ENCODE peak calls at places on chromosomes 2 and 18, in eight cellular contexts. Y is NCI-H460, E is NCI-H2081, G is epithelial cell of prostate, H is GM04504, B is skeletal muscle cell, A is anterior cingulate cortex, Q is GM23338. U is an unnamed sample.

GRCh38 chr2:110864176-110864575 is 131.8 kb downstream of the ACOXL start:
- DNase-seq in Y (no peak), E (no peak), G (no peak), H (no peak), B (no peak), A (no peak), Q (no peak), U (no peak)

GRCh38 chr2:1505031-1505441 is 91.8 kb downstream of the TPO start:
- DNase-seq in Y (no peak), E (no peak), G (no peak), H (no peak), B (no peak), A (no peak), Q (no peak), U (peak)

GRCh38 chr18:49519041-49519971 is 32.3 kb upstream of the C18orf32 start:
- DNase-seq in Y (no peak), E (no peak), G (no peak), H (no peak), B (no peak), A (no peak), Q (no peak), U (no peak)

GRCh38 chr18:47149457-47150028 is 757 bp downstream of the HDHD2 start:
- DNase-seq in Y (no peak), E (peak), G (no peak), H (no peak), B (no peak), A (peak), Q (peak), U (no peak)

GRCh38 chr2:220337611-220338440 is 710.4 kb downstream of the SLC4A3 start:
- DNase-seq in Y (no peak), E (no peak), G (no peak), H (no peak), B (no peak), A (no peak), Q (no peak), U (no peak)

GRCh38 chr2:152506843-152507242 is 171.9 kb downstream of the FMNL2 start:
- DNase-seq in Y (peak), E (no peak), G (peak), H (no peak), B (no peak), A (no peak), Q (no peak), U (no peak)

GRCh38 chr2:8636041-8636491 is 45.8 kb upstream of the ID2 start:
- DNase-seq in Y (no peak), E (no peak), G (no peak), H (no peak), B (no peak), A (no peak), Q (no peak), U (no peak)

GRCh38 chr2:691825-692224 is 14.6 kb upstream of the TMEM18 start:
- DNase-seq in Y (no peak), E (no peak), G (no peak), H (no peak), B (no peak), A (no peak), Q (no peak), U (no peak)

GRCh38 chr2:138814123-138814883 is 34.1 kb upstream of the NXPH2 start:
- DNase-seq in Y (no peak), E (peak), G (no peak), H (no peak), B (no peak), A (no peak), Q (peak), U (no peak)

GRCh38 chr2:1642066-1642861 is 102.1 kb downstream of the PXDN start:
- DNase-seq in Y (no peak), E (no peak), G (no peak), H (no peak), B (no peak), A (no peak), Q (no peak), U (no peak)

GRCh38 chr2:229922449-229923386 is at the start of gene FBXO36:
- DNase-seq in Y (peak), E (peak), G (no peak), H (peak), B (peak), A (peak), Q (peak), U (peak)

GRCh38 chr2:74253937-74254336 is 55.5 kb downstream of the MTHFD2 start:
- DNase-seq in Y (no peak), E (no peak), G (no peak), H (no peak), B (peak), A (no peak), Q (no peak), U (peak)

GRCh38 chr2:24723668-24724067 is 69.5 kb downstream of the PTRHD1 start:
- DNase-seq in Y (no peak), E (no peak), G (no peak), H (no peak), B (no peak), A (no peak), Q (no peak), U (no peak)

GRCh38 chr2:136378712-136379595 is 261.0 kb upstream of the CXCR4 start:
- DNase-seq in Y (peak), E (peak), G (no peak), H (no peak), B (no peak), A (peak), Q (peak), U (peak)

GRCh38 chr2:231315896-231316295 is 79.6 kb upstream of the B3GNT7 start:
- DNase-seq in Y (no peak), E (no peak), G (no peak), H (no peak), B (no peak), A (no peak), Q (no peak), U (no peak)

U was measured in heart left ventricle.